ENCODE peak calls at places on chromosomes 6 and 20, in seven cellular contexts. P, G, W, N, A, I and O are unnamed samples.

GRCh38 chr20:41572010-41572572 is 46.1 kb downstream of the CHD6 start:
- DNase-seq in P (no peak), N (no peak), W (no peak), G (no peak), A (no peak), I (no peak), O (no peak)

GRCh38 chr20:11849976-11850670 is 67.6 kb upstream of the BTBD3 start:
- DNase-seq in W (no peak), G (no peak), N (peak; percentile 91), A (no peak), I (no peak), P (no peak), O (no peak)

GRCh38 chr20:46894971-46895905 is 595 bp downstream of the EYA2 start:
- DNase-seq in I (no peak), P (no peak), A (no peak), W (no peak), N (peak; percentile 41), G (no peak), O (no peak)

GRCh38 chr6:41459738-41460137 is 86.4 kb upstream of the FOXP4 start:
- DNase-seq in I (no peak), G (no peak), P (no peak), N (no peak), W (no peak), A (no peak), O (no peak)

GRCh38 chr6:92377137-92377536 is 1042.2 kb downstream of the EPHA7 start:
- DNase-seq in N (no peak), G (no peak), W (no peak), P (no peak), I (no peak), A (no peak), O (no peak)

GRCh38 chr6:27157461-27158315 is 89.8 kb upstream of the PRSS16 start:
- DNase-seq in N (peak; percentile 81), I (peak; percentile 62), A (peak; percentile 78), P (peak; percentile 68), W (peak; percentile 73), G (no peak), O (peak; percentile 65)

GRCh38 chr6:29426654-29427053 is 11.9 kb downstream of the OR12D1 start:
- DNase-seq in W (no peak), G (no peak), P (no peak), A (no peak), I (no peak), N (no peak), O (no peak)

GRCh38 chr6:131290955-131291354 is 155.7 kb downstream of the AKAP7 start:
- DNase-seq in G (no peak), W (no peak), A (no peak), P (no peak), I (no peak), N (no peak), O (no peak)

GRCh38 chr6:53359088-53359842 is 10.5 kb upstream of the ELOVL5 start:
- DNase-seq in W (peak; percentile 92), N (peak; percentile 98), A (peak; percentile 96), I (peak; percentile 95), G (peak; percentile 90), P (peak; percentile 97), O (peak; percentile 97)

GRCh38 chr6:42038163-42038562 is 12.2 kb upstream of the TAF8 start:
- DNase-seq in P (no peak), A (no peak), N (no peak), G (no peak), I (no peak), W (no peak), O (no peak)

GRCh38 chr20:22093122-22093521 is 387.7 kb downstream of the PAX1 start:
- DNase-seq in W (no peak), A (no peak), N (no peak), I (no peak), P (no peak), G (no peak), O (no peak)

GRCh38 chr6:43812850-43813584 is 43.0 kb downstream of the VEGFA start:
- DNase-seq in G (no peak), I (no peak), P (no peak), W (no peak), N (no peak), A (peak; percentile 79), O (no peak)

GRCh38 chr20:19835533-19836222 is 77.6 kb downstream of the RIN2 start:
- DNase-seq in A (no peak), I (no peak), G (no peak), P (peak; percentile 69), W (no peak), N (no peak), O (peak; percentile 68)

GRCh38 chr6:36373368-36374009 is 14.0 kb downstream of the ETV7 start:
- DNase-seq in I (no peak), N (peak; percentile 45), A (no peak), G (no peak), W (no peak), P (no peak), O (no peak)

GRCh38 chr6:35477551-35478179 is 9.5 kb downstream of the RPL10A start:
- DNase-seq in P (no peak), G (no peak), A (no peak), I (no peak), W (no peak), N (no peak), O (no peak)

GRCh38 chr6:20220345-20220744 is 8.1 kb upstream of the MBOAT1 start:
- DNase-seq in I (no peak), A (no peak), P (no peak), N (no peak), W (no peak), G (no peak), O (no peak)

GRCh38 chr6:2264932-2265331 is 19.5 kb upstream of the GMDS start:
- DNase-seq in P (no peak), G (no peak), W (no peak), N (peak; percentile 47), I (no peak), A (no peak), O (no peak)

GRCh38 chr20:25237610-25238318 is 10.1 kb upstream of the PYGB start:
- DNase-seq in P (no peak), N (peak; percentile 99), G (no peak), A (peak; percentile 65), W (peak; percentile 80), I (no peak), O (no peak)

GRCh38 chr6:5537967-5538366 is 276.7 kb downstream of the FARS2 start:
- DNase-seq in N (peak; percentile 70), G (no peak), A (no peak), W (no peak), I (no peak), P (no peak), O (no peak)

GRCh38 chr20:11274137-11274536 is 600.3 kb upstream of the JAG1 start:
- DNase-seq in A (no peak), I (no peak), G (no peak), N (peak; percentile 74), P (peak; percentile 35), W (peak; percentile 32), O (peak; percentile 45)

GRCh38 chr6:75932067-75932466 is 140.4 kb downstream of the IMPG1 start:
- DNase-seq in A (no peak), P (peak; percentile 22), W (no peak), G (no peak), N (peak; percentile 20), I (no peak), O (no peak)

DNA sequence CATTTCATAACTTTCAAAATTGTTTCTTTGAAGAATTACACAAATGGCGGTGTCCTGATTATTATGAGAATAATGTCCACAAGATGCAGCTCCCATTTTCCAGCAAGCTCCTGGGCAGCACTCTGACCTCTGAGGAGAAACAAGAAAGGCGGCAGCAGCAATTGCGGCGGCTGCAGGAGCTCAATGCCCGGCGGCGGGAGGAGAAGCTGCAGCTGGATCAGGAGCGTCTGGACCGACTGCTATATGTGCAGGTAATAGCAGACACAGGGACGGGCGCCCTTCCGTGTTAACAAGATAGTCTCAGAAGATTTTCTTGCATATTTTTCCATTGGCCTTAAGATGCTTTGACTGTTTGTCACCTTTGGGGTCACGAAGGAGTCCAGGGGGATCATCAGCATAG is 6.7 kb downstream of the ACTR5 start:
- DNase-seq in W (no peak), P (no peak), G (no peak), I (no peak), N (no peak), A (no peak), O (no peak)
- H3K36me3 ChIP-seq in W (no peaks in the 10 kb centered on the region), P (peaks cover 76% of the 10 kb centered on the region), G (peaks cover 8% of the 10 kb centered on the region), I (no peaks in the 10 kb centered on the region), N (peaks cover 21% of the 10 kb centered on the region), A (peaks cover 77% of the 10 kb centered on the region), O (no peaks in the 10 kb centered on the region)

GRCh38 chr20:17964632-17965031 is 4.0 kb downstream of the SNX5 start:
- DNase-seq in P (no peak), G (no peak), W (no peak), I (no peak), N (no peak), A (no peak), O (no peak)
- H3K36me3 ChIP-seq in P (no peaks in the 10 kb centered on the region), G (no peaks in the 10 kb centered on the region), W (no peaks in the 10 kb centered on the region), I (no peaks in the 10 kb centered on the region), N (no peaks in the 10 kb centered on the region), A (no peaks in the 10 kb centered on the region), O (no peaks in the 10 kb centered on the region)

GRCh38 chr20:35134472-35134871 is 12.7 kb downstream of the EDEM2 start:
- DNase-seq in P (peak; percentile 34), N (no peak), G (no peak), A (no peak), I (peak; percentile 76), W (peak; percentile 53), O (peak; percentile 38)

GRCh38 chr20:35134900-35135299 is 12.2 kb downstream of the EDEM2 start:
- DNase-seq in P (peak; percentile 32), A (no peak), W (no peak), N (no peak), I (peak; percentile 33), G (no peak), O (peak; percentile 26)

GRCh38 chr20:35133735-35134134 is 13.4 kb downstream of the EDEM2 start:
- DNase-seq in P (no peak), N (peak; percentile 21), A (no peak), W (no peak), G (no peak), I (no peak), O (no peak)

GRCh38 chr20:35133006-35133405 is 14.1 kb downstream of the EDEM2 start:
- DNase-seq in W (no peak), P (no peak), N (no peak), G (no peak), A (no peak), I (no peak), O (no peak)

GRCh38 chr20:35135867-35136586 is 11.1 kb downstream of the EDEM2 start:
- DNase-seq in P (peak; percentile 26), A (peak; percentile 47), G (no peak), N (peak; percentile 95), W (peak; percentile 48), I (no peak), O (peak; percentile 29)
- H3K36me3 ChIP-seq in P (peaks cover 72% of the 10 kb centered on the region), A (peaks cover 100% of the 10 kb centered on the region), G (no peaks in the 10 kb centered on the region), N (peaks cover 11% of the 10 kb centered on the region), W (no peaks in the 10 kb centered on the region), I (no peaks in the 10 kb centered on the region), O (peaks cover 3% of the 10 kb centered on the region)

GRCh38 chr20:37302981-37303380 is 13.5 kb downstream of the MANBAL start:
- DNase-seq in P (no peak), A (no peak), G (no peak), I (no peak), W (no peak), N (no peak), O (no peak)

GRCh38 chr20:37303637-37304036 is 14.2 kb downstream of the MANBAL start:
- DNase-seq in G (no peak), N (no peak), I (no peak), W (no peak), P (no peak), A (no peak), O (no peak)

GRCh38 chr20:37308098-37309050 is 18.9 kb downstream of the MANBAL start:
- DNase-seq in I (no peak), N (no peak), G (no peak), A (peak; percentile 8), W (no peak), P (no peak), O (peak; percentile 30)

GRCh38 chr20:37305079-37305478 is 15.6 kb downstream of the MANBAL start:
- DNase-seq in A (no peak), P (no peak), G (no peak), N (no peak), W (no peak), I (no peak), O (no peak)

GRCh38 chr20:37305839-37306238 is 16.4 kb downstream of the MANBAL start:
- DNase-seq in I (no peak), G (no peak), P (no peak), W (no peak), A (no peak), N (no peak), O (no peak)
- H3K36me3 ChIP-seq in I (no peaks in the 10 kb centered on the region), G (no peaks in the 10 kb centered on the region), P (peaks cover 58% of the 10 kb centered on the region), W (no peaks in the 10 kb centered on the region), A (peaks cover 81% of the 10 kb centered on the region), N (peaks cover 22% of the 10 kb centered on the region), O (peaks cover 62% of the 10 kb centered on the region)